ENCODE peak calls at places on chromosomes 13 and 19, in six cellular contexts. One of them, this sample, is unnamed. For H3K4me1, the result is how much of the 10 kb centered on the place peaks cover.

GRCh38 chr13:101152184-101152583 is 264.1 kb downstream of the NALCN start:
- DNase-seq in mammary epithelial cell: no peak
- DNase-seq in ascending aorta: no peak
- DNase-seq in colonic mucosa: no peak
- DNase-seq in upper lobe of right lung: no peak
- DNase-seq in prostate gland: no peak
- DNase-seq in this sample: peak

GRCh38 chr13:41577437-41577836 is 120.1 kb downstream of the RGCC start:
- DNase-seq in ascending aorta: peak
- DNase-seq in prostate gland: no peak
- DNase-seq in mammary epithelial cell: no peak
- DNase-seq in upper lobe of right lung: no peak
- DNase-seq in colonic mucosa: peak
- DNase-seq in this sample: peak

GRCh38 chr13:98405107-98405571 is 171.8 kb downstream of the STK24 start:
- DNase-seq in upper lobe of right lung: no peak
- DNase-seq in ascending aorta: peak
- DNase-seq in prostate gland: no peak
- DNase-seq in colonic mucosa: no peak
- DNase-seq in mammary epithelial cell: no peak
- DNase-seq in this sample: peak

GRCh38 chr13:100809856-100810255 is 135.3 kb upstream of the TMTC4 start:
- DNase-seq in prostate gland: no peak
- DNase-seq in ascending aorta: no peak
- DNase-seq in mammary epithelial cell: no peak
- DNase-seq in upper lobe of right lung: no peak
- DNase-seq in colonic mucosa: no peak
- DNase-seq in this sample: no peak

GRCh38 chr13:100921139-100921538 is 246.5 kb upstream of the TMTC4 start:
- DNase-seq in colonic mucosa: no peak
- DNase-seq in prostate gland: no peak
- DNase-seq in ascending aorta: no peak
- DNase-seq in upper lobe of right lung: no peak
- DNase-seq in mammary epithelial cell: no peak
- DNase-seq in this sample: no peak

GRCh38 chr13:86569974-86570373 is 770.8 kb upstream of the SLITRK6 start:
- DNase-seq in mammary epithelial cell: peak
- DNase-seq in upper lobe of right lung: no peak
- DNase-seq in prostate gland: no peak
- DNase-seq in colonic mucosa: no peak
- DNase-seq in ascending aorta: no peak
- DNase-seq in this sample: no peak

GRCh38 chr13:103328899-103329298 is 262.7 kb upstream of the SLC10A2 start:
- DNase-seq in ascending aorta: no peak
- DNase-seq in mammary epithelial cell: peak
- DNase-seq in upper lobe of right lung: no peak
- DNase-seq in prostate gland: no peak
- DNase-seq in colonic mucosa: no peak
- DNase-seq in this sample: no peak

GRCh38 chr13:108597943-108598342 is 31.5 kb upstream of the MYO16 start:
- DNase-seq in mammary epithelial cell: peak
- DNase-seq in ascending aorta: no peak
- DNase-seq in colonic mucosa: no peak
- DNase-seq in prostate gland: no peak
- DNase-seq in upper lobe of right lung: no peak
- DNase-seq in this sample: no peak

GRCh38 chr19:38557205-38557799 is 60.5 kb downstream of the MAP4K1 start:
- DNase-seq in prostate gland: no peak
- DNase-seq in colonic mucosa: peak
- DNase-seq in mammary epithelial cell: no peak
- DNase-seq in upper lobe of right lung: peak
- DNase-seq in ascending aorta: no peak
- DNase-seq in this sample: no peak

GRCh38 chr19:3604987-3605343 is 1.7 kb downstream of the TBXA2R start:
- DNase-seq in mammary epithelial cell: no peak
- DNase-seq in prostate gland: no peak
- DNase-seq in upper lobe of right lung: no peak
- DNase-seq in colonic mucosa: no peak
- DNase-seq in ascending aorta: no peak
- DNase-seq in this sample: no peak

GRCh38 chr19:2032296-2032941 is 16.9 kb upstream of the BTBD2 start:
- DNase-seq in upper lobe of right lung: peak
- DNase-seq in colonic mucosa: peak
- DNase-seq in mammary epithelial cell: peak
- DNase-seq in ascending aorta: peak
- DNase-seq in prostate gland: peak
- DNase-seq in this sample: peak

GRCh38 chr19:47225746-47226425 is 5.1 kb downstream of the BBC3 start:
- DNase-seq in upper lobe of right lung: peak
- DNase-seq in prostate gland: peak
- DNase-seq in mammary epithelial cell: peak
- DNase-seq in colonic mucosa: peak
- DNase-seq in ascending aorta: peak
- DNase-seq in this sample: peak

GRCh38 chr19:6070179-6071102 is 39.9 kb downstream of the RFX2 start:
- DNase-seq in colonic mucosa: peak
- DNase-seq in prostate gland: no peak
- DNase-seq in ascending aorta: peak
- DNase-seq in upper lobe of right lung: peak
- DNase-seq in mammary epithelial cell: no peak
- DNase-seq in this sample: no peak

GRCh38 chr19:11535792-11536595 is 2.7 kb upstream of the CNN1 start:
- DNase-seq in ascending aorta: peak
- DNase-seq in prostate gland: peak
- DNase-seq in mammary epithelial cell: peak
- DNase-seq in upper lobe of right lung: peak
- DNase-seq in colonic mucosa: peak
- DNase-seq in this sample: peak

GRCh38 chr13:91148098-91148497 is 199.4 kb upstream of the MIR17HG start:
- DNase-seq in upper lobe of right lung: no peak
- DNase-seq in prostate gland: no peak
- DNase-seq in ascending aorta: no peak
- DNase-seq in colonic mucosa: no peak
- DNase-seq in mammary epithelial cell: no peak
- DNase-seq in this sample: no peak

GRCh38 chr13:77136902-77137420 is 110.0 kb upstream of the FBXL3 start:
- DNase-seq in prostate gland: no peak
- DNase-seq in upper lobe of right lung: no peak
- DNase-seq in mammary epithelial cell: peak
- DNase-seq in colonic mucosa: no peak
- DNase-seq in ascending aorta: no peak
- DNase-seq in this sample: no peak

GRCh38 chr19:8335343-8336071 is 7.6 kb downstream of the KANK3 start:
- DNase-seq in upper lobe of right lung: peak
- DNase-seq in colonic mucosa: no peak
- DNase-seq in prostate gland: no peak
- DNase-seq in ascending aorta: no peak
- DNase-seq in mammary epithelial cell: no peak
- DNase-seq in this sample: no peak

GRCh38 chr19:8334458-8335342 is 8.4 kb downstream of the KANK3 start:
- DNase-seq in upper lobe of right lung: peak
- DNase-seq in colonic mucosa: peak
- DNase-seq in prostate gland: peak
- DNase-seq in mammary epithelial cell: peak
- DNase-seq in ascending aorta: no peak
- DNase-seq in this sample: peak

GRCh38 chr19:8332976-8333770 is 9.9 kb downstream of the KANK3 start:
- DNase-seq in ascending aorta: no peak
- DNase-seq in prostate gland: no peak
- DNase-seq in colonic mucosa: no peak
- DNase-seq in upper lobe of right lung: peak
- DNase-seq in mammary epithelial cell: no peak
- DNase-seq in this sample: peak

GRCh38 chr19:8336072-8336569 is 6.9 kb downstream of the KANK3 start:
- DNase-seq in mammary epithelial cell: no peak
- DNase-seq in ascending aorta: no peak
- DNase-seq in colonic mucosa: no peak
- DNase-seq in prostate gland: no peak
- DNase-seq in upper lobe of right lung: no peak
- DNase-seq in this sample: peak

GRCh38 chr19:8333771-8334457 is 9.1 kb downstream of the KANK3 start:
- DNase-seq in upper lobe of right lung: no peak
- DNase-seq in ascending aorta: no peak
- DNase-seq in mammary epithelial cell: no peak
- DNase-seq in colonic mucosa: no peak
- DNase-seq in prostate gland: no peak
- DNase-seq in this sample: no peak
- H3K27ac ChIP-seq in upper lobe of right lung: no peak
- H3K27ac ChIP-seq in ascending aorta: no peak
- H3K27ac ChIP-seq in mammary epithelial cell: no peak
- H3K27ac ChIP-seq in colonic mucosa: no peak
- H3K27ac ChIP-seq in prostate gland: no peak
- H3K27ac ChIP-seq in this sample: no peak

GRCh38 chr13:97298816-97299215 is 76.7 kb downstream of the MBNL2 start:
- DNase-seq in prostate gland: no peak
- DNase-seq in ascending aorta: no peak
- DNase-seq in colonic mucosa: no peak
- DNase-seq in mammary epithelial cell: no peak
- DNase-seq in upper lobe of right lung: no peak
- DNase-seq in this sample: no peak

GRCh38 chr13:97301382-97302095 is 79.4 kb downstream of the MBNL2 start:
- DNase-seq in colonic mucosa: no peak
- DNase-seq in mammary epithelial cell: no peak
- DNase-seq in upper lobe of right lung: no peak
- DNase-seq in ascending aorta: no peak
- DNase-seq in prostate gland: no peak
- DNase-seq in this sample: no peak

GRCh38 chr13:97300871-97301270 is 78.7 kb downstream of the MBNL2 start:
- DNase-seq in prostate gland: no peak
- DNase-seq in mammary epithelial cell: no peak
- DNase-seq in colonic mucosa: no peak
- DNase-seq in upper lobe of right lung: no peak
- DNase-seq in ascending aorta: no peak
- DNase-seq in this sample: no peak

GRCh38 chr13:97295279-97296182 is 73.4 kb downstream of the MBNL2 start:
- DNase-seq in ascending aorta: no peak
- DNase-seq in prostate gland: no peak
- DNase-seq in upper lobe of right lung: no peak
- DNase-seq in colonic mucosa: no peak
- DNase-seq in mammary epithelial cell: peak
- DNase-seq in this sample: no peak

GRCh38 chr13:97296740-97297139 is 74.6 kb downstream of the MBNL2 start:
- DNase-seq in ascending aorta: no peak
- DNase-seq in mammary epithelial cell: no peak
- DNase-seq in upper lobe of right lung: no peak
- DNase-seq in colonic mucosa: no peak
- DNase-seq in prostate gland: no peak
- DNase-seq in this sample: no peak
- H3K4me1 ChIP-seq in ascending aorta: under half
- H3K4me1 ChIP-seq in mammary epithelial cell: under half
- H3K4me1 ChIP-seq in upper lobe of right lung: under half
- H3K4me1 ChIP-seq in colonic mucosa: under half
- H3K4me1 ChIP-seq in prostate gland: under half
- H3K4me1 ChIP-seq in this sample: under half

GRCh38 chr19:29667390-29667783 is 2.1 kb downstream of the PLEKHF1 start:
- DNase-seq in ascending aorta: no peak
- DNase-seq in prostate gland: no peak
- DNase-seq in upper lobe of right lung: peak
- DNase-seq in colonic mucosa: no peak
- DNase-seq in mammary epithelial cell: no peak
- DNase-seq in this sample: no peak
- H3K4me3 ChIP-seq in ascending aorta: peak
- H3K4me3 ChIP-seq in prostate gland: peak
- H3K4me3 ChIP-seq in upper lobe of right lung: peak
- H3K4me3 ChIP-seq in colonic mucosa: no peak
- H3K4me3 ChIP-seq in mammary epithelial cell: peak
- H3K4me3 ChIP-seq in this sample: no peak

GRCh38 chr19:33161201-33161600 is 29.3 kb downstream of the WDR88 start:
- DNase-seq in ascending aorta: no peak
- DNase-seq in colonic mucosa: no peak
- DNase-seq in mammary epithelial cell: no peak
- DNase-seq in upper lobe of right lung: no peak
- DNase-seq in prostate gland: no peak
- DNase-seq in this sample: no peak

GRCh38 chr19:33157906-33158305 is 26.0 kb downstream of the WDR88 start:
- DNase-seq in prostate gland: no peak
- DNase-seq in ascending aorta: no peak
- DNase-seq in upper lobe of right lung: no peak
- DNase-seq in mammary epithelial cell: no peak
- DNase-seq in colonic mucosa: no peak
- DNase-seq in this sample: no peak

GRCh38 chr19:33159893-33160292 is 28.0 kb downstream of the WDR88 start:
- DNase-seq in colonic mucosa: no peak
- DNase-seq in mammary epithelial cell: no peak
- DNase-seq in upper lobe of right lung: no peak
- DNase-seq in prostate gland: no peak
- DNase-seq in ascending aorta: no peak
- DNase-seq in this sample: no peak

GRCh38 chr19:33158365-33158764 is 26.5 kb downstream of the WDR88 start:
- DNase-seq in upper lobe of right lung: no peak
- DNase-seq in prostate gland: no peak
- DNase-seq in ascending aorta: no peak
- DNase-seq in colonic mucosa: no peak
- DNase-seq in mammary epithelial cell: no peak
- DNase-seq in this sample: no peak

GRCh38 chr19:33159149-33159548 is 27.2 kb downstream of the WDR88 start:
- DNase-seq in colonic mucosa: no peak
- DNase-seq in mammary epithelial cell: no peak
- DNase-seq in upper lobe of right lung: no peak
- DNase-seq in prostate gland: no peak
- DNase-seq in ascending aorta: no peak
- DNase-seq in this sample: no peak
- H3K27ac ChIP-seq in colonic mucosa: no peak
- H3K27ac ChIP-seq in mammary epithelial cell: no peak
- H3K27ac ChIP-seq in upper lobe of right lung: no peak
- H3K27ac ChIP-seq in prostate gland: no peak
- H3K27ac ChIP-seq in ascending aorta: no peak
- H3K27ac ChIP-seq in this sample: no peak

DNA sequence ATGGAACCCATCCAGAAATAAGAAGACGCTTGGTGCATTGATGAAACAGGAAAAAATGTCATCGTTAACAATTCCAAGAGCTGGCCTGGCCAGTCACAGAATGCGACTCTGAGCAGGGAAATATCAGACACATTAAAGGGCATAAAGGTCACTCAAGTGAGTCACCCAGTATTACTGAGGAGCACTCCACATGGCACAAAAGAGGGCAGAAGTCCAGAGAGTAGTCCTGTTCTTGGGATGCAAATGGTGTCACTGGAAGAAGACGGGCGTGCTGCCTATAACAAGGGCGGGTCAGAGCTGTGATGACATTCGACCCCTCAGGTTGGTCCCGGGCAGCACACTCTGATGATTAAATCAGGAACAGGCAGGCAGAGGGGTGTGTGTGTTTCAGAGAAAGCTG is 720.3 kb downstream of the UQCRFS1 start:
- DNase-seq in prostate gland: no peak
- DNase-seq in colonic mucosa: no peak
- DNase-seq in mammary epithelial cell: no peak
- DNase-seq in ascending aorta: no peak
- DNase-seq in upper lobe of right lung: no peak
- DNase-seq in this sample: no peak
- H3K4me1 ChIP-seq in prostate gland: under half
- H3K4me1 ChIP-seq in colonic mucosa: under half
- H3K4me1 ChIP-seq in mammary epithelial cell: under half
- H3K4me1 ChIP-seq in ascending aorta: under half
- H3K4me1 ChIP-seq in upper lobe of right lung: under half
- H3K4me1 ChIP-seq in this sample: under half